ENCODE peak calls at places on chromosomes 4 and X, in ten cellular contexts. S is fibroblast of lung; E is A549; B is AG08396; J is activated T-cell treated with anti-CD3 and anti-CD28 coated beads, Interleukin-2, amount 50 U/mL, for 72 hours; C is dorsolateral prefrontal cortex; H is activated CD4-positive, alpha-beta T cell treated with anti-CD3 and anti-CD28 coated beads, Interleukin-2, amount 50 U/mL, for 1 hour; L is renal cortical epithelial cell; U is activated T-helper 1 cell treated with anti-CD3 and anti-CD28 coated beads, Interleukin-2, amount 50 U/mL, for 16 hours; T is NCI-H2081. Z is an unnamed sample.

GRCh38 chrX:139844163-139844562 is 88.7 kb downstream of the ATP11C start:
- DNase-seq in H (no peak), C (no peak), J (no peak), T (no peak), L (peak), B (no peak), S (no peak), U (no peak), E (no peak), Z (peak)

GRCh38 chrX:68935362-68935761 is 106.5 kb downstream of the EFNB1 start:
- DNase-seq in E (no peak), L (peak), B (no peak), C (no peak), U (no peak), J (no peak), T (no peak), H (no peak), S (no peak), Z (no peak)

GRCh38 chrX:150582338-150582948 is 14.0 kb downstream of the MTM1 start:
- DNase-seq in L (no peak), J (no peak), E (no peak), U (no peak), B (no peak), C (no peak), S (no peak), H (no peak), T (no peak), Z (no peak)

GRCh38 chr4:1792832-1793495 is at the start of gene FGFR3:
- DNase-seq in T (no peak), J (peak), U (peak), E (peak), H (peak), B (peak), L (no peak), S (peak), C (no peak), Z (peak)

GRCh38 chrX:73850124-73851013 is 287.4 kb downstream of the CHIC1 start:
- DNase-seq in E (peak), J (no peak), B (peak), U (no peak), C (no peak), H (no peak), T (no peak), S (peak), L (peak), Z (peak)

GRCh38 chr4:10529256-10529890 is 72.1 kb upstream of the ZNF518B start:
- DNase-seq in T (no peak), C (no peak), U (no peak), S (peak), B (no peak), L (no peak), H (no peak), E (no peak), J (no peak), Z (no peak)

GRCh38 chr4:26780524-26780923 is 80.1 kb upstream of the STIM2 start:
- DNase-seq in H (no peak), L (peak), C (no peak), T (no peak), J (peak), S (peak), B (no peak), E (no peak), U (no peak), Z (no peak)

GRCh38 chrX:72351606-72352338 is 46.1 kb upstream of the CITED1 start:
- DNase-seq in B (no peak), C (no peak), E (no peak), J (no peak), H (no peak), L (no peak), T (no peak), U (no peak), S (peak), Z (no peak)

GRCh38 chr4:92830771-92831170 is 527.0 kb downstream of the GRID2 start:
- DNase-seq in J (no peak), T (no peak), H (no peak), S (no peak), E (no peak), C (no peak), L (no peak), U (no peak), B (no peak), Z (no peak)

GRCh38 chrX:1244164-1245076 is 24.2 kb upstream of the CSF2RA start:
- DNase-seq in T (no peak), L (no peak), H (no peak), E (peak), C (no peak), S (no peak), J (peak), U (no peak), B (no peak), Z (no peak)

GRCh38 chrX:20594985-20595384 is 328.3 kb upstream of the RPS6KA3 start:
- DNase-seq in L (peak), E (no peak), J (no peak), B (no peak), S (peak), T (no peak), C (no peak), H (no peak), U (no peak), Z (no peak)

GRCh38 chrX:45134303-45134702 is 66.4 kb downstream of the DIPK2B start:
- DNase-seq in L (no peak), S (peak), H (no peak), B (no peak), U (no peak), C (peak), J (no peak), T (no peak), E (no peak), Z (no peak)

GRCh38 chrX:55867254-55867653 is 149.7 kb downstream of the RRAGB start:
- DNase-seq in H (no peak), L (peak), J (peak), S (peak), E (no peak), C (no peak), T (no peak), B (no peak), U (no peak), Z (peak)

GRCh38 chr4:113689394-113689793 is 72.1 kb downstream of the CAMK2D start:
- DNase-seq in S (no peak), B (no peak), E (no peak), J (no peak), H (no peak), C (no peak), U (no peak), T (no peak), L (no peak), Z (no peak)

GRCh38 chr4:118033148-118034060 is 882 bp upstream of the NDST3 start:
- DNase-seq in S (peak), U (no peak), J (no peak), T (peak), B (peak), H (no peak), C (peak), L (peak), E (peak), Z (peak)

GRCh38 chrX:69156638-69157037 is 8.6 kb downstream of the PJA1 start:
- DNase-seq in B (no peak), E (no peak), U (no peak), C (no peak), J (no peak), L (no peak), S (no peak), T (no peak), H (no peak), Z (no peak)

GRCh38 chr4:8871417-8872401 is at the start of gene HMX1:
- DNase-seq in C (no peak), J (no peak), U (no peak), B (no peak), T (no peak), E (peak), S (no peak), H (no peak), L (no peak), Z (peak)

GRCh38 chr4:159097144-159097543 is 5.7 kb upstream of the RAPGEF2 start:
- DNase-seq in B (no peak), C (no peak), H (no peak), E (no peak), J (no peak), L (no peak), U (no peak), S (no peak), T (no peak), Z (no peak)

GRCh38 chrX:14873676-14874049 is 442 bp downstream of the MOSPD2 start:
- DNase-seq in T (no peak), L (no peak), E (no peak), J (no peak), U (no peak), H (no peak), B (no peak), S (no peak), C (no peak), Z (no peak)

GRCh38 chr4:22668301-22668700 is 24.4 kb upstream of the GBA3 start:
- DNase-seq in U (no peak), C (no peak), L (no peak), S (peak), H (no peak), B (no peak), J (no peak), E (no peak), T (no peak), Z (no peak)

GRCh38 chr4:187893418-187893817 is 102.2 kb upstream of the ZFP42 start:
- DNase-seq in T (no peak), S (no peak), H (no peak), L (no peak), J (no peak), C (no peak), E (no peak), U (no peak), B (no peak), Z (no peak)

GRCh38 chrX:147602297-147602696 is 309.4 kb upstream of the FMR1 start:
- DNase-seq in T (no peak), L (peak), E (no peak), S (no peak), H (no peak), J (no peak), C (no peak), U (no peak), B (no peak), Z (no peak)

GRCh38 chrX:17986440-17986839 is 125.3 kb upstream of the RAI2 start:
- DNase-seq in J (no peak), T (no peak), L (no peak), E (no peak), B (no peak), H (no peak), C (no peak), S (no peak), U (no peak), Z (no peak)

GRCh38 chrX:19121898-19122640 is at the start of gene ADGRG2:
- DNase-seq in L (no peak), E (peak), C (peak), B (peak), S (peak), T (no peak), J (no peak), U (no peak), H (no peak), Z (peak)

GRCh38 chr4:97144199-97144598 is 999.1 kb downstream of the STPG2 start:
- DNase-seq in B (no peak), H (no peak), S (no peak), J (no peak), C (no peak), U (no peak), E (no peak), L (no peak), T (no peak), Z (no peak)

GRCh38 chrX:3230496-3230895 is 116.0 kb downstream of the MXRA5 start:
- DNase-seq in E (no peak), T (no peak), S (peak), L (no peak), C (no peak), H (no peak), B (no peak), J (no peak), U (no peak), Z (no peak)

GRCh38 chr4:69832326-69833030 is 27.5 kb downstream of the SULT1E1 start:
- DNase-seq in B (no peak), L (peak), S (no peak), U (no peak), C (no peak), T (no peak), E (no peak), J (no peak), H (no peak), Z (no peak)

GRCh38 chr4:42655921-42656735 is 777 bp downstream of the ATP8A1 start:
- DNase-seq in E (peak), U (peak), B (peak), L (no peak), C (peak), H (peak), J (peak), T (peak), S (no peak), Z (peak)

GRCh38 chr4:54082168-54082567 is 17.8 kb upstream of the CHIC2 start:
- DNase-seq in E (peak), L (peak), C (no peak), J (no peak), T (no peak), H (no peak), S (peak), U (no peak), B (peak), Z (no peak)

GRCh38 chrX:26442340-26442739 is 226.4 kb downstream of the MAGEB5 start:
- DNase-seq in T (peak), S (no peak), B (no peak), H (no peak), E (no peak), U (no peak), L (peak), C (no peak), J (no peak), Z (no peak)

Z was measured in GM20000.